ENCODE peak calls at places on chromosomes 13 and 19, in seven cellular contexts. L is fibroblast of lung, S is neural progenitor cell, O is K562, Q is endothelial cell of umbilical vein, J is adipocyte, V is endodermal cell. N is an unnamed sample.
A peak's percentile ranks its signal among the peaks of the same experiment; 100 is the strongest.

GRCh38 chr13:62209539-62209938 is 793.9 kb upstream of the PCDH20 start:
- DNase-seq in O (no peak), L (peak; percentile 0), V (no peak), J (no peak), Q (no peak), S (no peak), N (no peak)

GRCh38 chr13:76917096-76917495 is 30.9 kb upstream of the KCTD12 start:
- DNase-seq in O (peak; percentile 11), V (no peak), S (no peak), Q (no peak), L (peak; percentile 18), J (peak; percentile 38), N (no peak)

GRCh38 chr13:41597348-41598041 is 140.1 kb downstream of the RGCC start:
- DNase-seq in O (no peak), L (peak; percentile 37), S (no peak), Q (no peak), J (no peak), V (no peak), N (no peak)

GRCh38 chr13:37443538-37443937 is 155.0 kb downstream of the POSTN start:
- DNase-seq in S (no peak), O (no peak), V (no peak), J (peak; percentile 63), L (peak; percentile 75), Q (no peak), N (no peak)

GRCh38 chr19:14758816-14759215 is 19.5 kb downstream of the ADGRE2 start:
- DNase-seq in V (peak; percentile 71), J (no peak), L (no peak), O (no peak), Q (no peak), S (peak; percentile 16), N (peak; percentile 17)

GRCh38 chr19:4229179-4229931 is at the start of gene EBI3:
- DNase-seq in Q (peak; percentile 23), V (peak; percentile 76), O (peak; percentile 71), S (no peak), L (peak; percentile 38), J (peak; percentile 57), N (no peak)

GRCh38 chr13:54705738-54706137 is 1677.1 kb downstream of the OLFM4 start:
- DNase-seq in J (no peak), O (no peak), V (peak; percentile 62), L (no peak), S (peak; percentile 43), Q (no peak), N (no peak)

GRCh38 chr19:16457954-16458331 is 13.8 kb downstream of the EPS15L1 start:
- DNase-seq in O (no peak), Q (no peak), L (no peak), J (no peak), V (no peak), S (no peak), N (no peak)

GRCh38 chr13:40129467-40129866 is 474.0 kb downstream of the COG6 start:
- DNase-seq in J (no peak), V (no peak), O (peak; percentile 3), S (no peak), L (no peak), Q (no peak), N (no peak)

GRCh38 chr19:1360818-1361461 is 22.8 kb upstream of the NDUFS7 start:
- DNase-seq in L (peak; percentile 77), Q (peak; percentile 24), J (peak; percentile 78), O (no peak), V (peak; percentile 55), S (peak; percentile 75), N (peak; percentile 92)

GRCh38 chr19:19409235-19410030 is 4.0 kb downstream of the GATAD2A start:
- DNase-seq in J (no peak), O (no peak), V (no peak), S (peak; percentile 19), Q (no peak), L (no peak), N (no peak)

DNA sequence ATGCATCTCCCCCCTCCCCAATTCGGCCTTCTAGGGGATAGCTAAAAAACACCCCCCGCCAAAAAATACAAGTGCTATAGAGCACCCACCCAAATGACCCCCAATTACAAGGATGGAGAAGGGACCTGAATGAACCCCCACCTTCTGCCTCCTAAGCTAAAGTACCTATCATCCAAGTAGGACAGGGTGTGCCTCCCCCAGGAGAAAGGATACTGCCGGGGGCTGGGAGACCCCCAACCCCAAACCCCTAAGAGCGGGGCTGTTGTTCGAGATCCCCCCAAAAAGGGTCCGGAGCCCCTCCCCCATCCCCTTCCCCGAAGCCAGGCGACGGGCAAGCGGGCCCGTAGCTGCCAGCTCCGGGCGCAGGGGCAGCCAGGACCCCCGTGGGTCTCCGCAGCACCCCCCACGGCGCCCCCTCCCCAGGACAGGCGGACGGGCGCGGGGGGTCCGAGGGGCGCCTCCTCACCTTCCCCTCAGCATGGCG is 1.9 kb downstream of the ZC3H4 start:
- DNase-seq in L (no peak), Q (no peak), S (no peak), O (no peak), J (no peak), V (no peak), N (no peak)
- H3K9ac ChIP-seq in L (peak overlapping the region; percentile 98), Q (peak overlapping the region; percentile 99), S (peak overlapping the region; percentile 99), O (peak overlapping the region; percentile 98), J (peak overlapping the region; percentile 100), V (peak overlapping the region; percentile 98), N (peak overlapping the region; percentile 88)

GRCh38 chr13:52130641-52131040 is 1.8 kb upstream of the NEK5 start:
- DNase-seq in O (no peak), S (no peak), Q (no peak), V (no peak), L (no peak), J (peak; percentile 6), N (no peak)

GRCh38 chr13:52127783-52128702 is 830 bp downstream of the NEK5 start:
- DNase-seq in L (peak; percentile 67), S (peak; percentile 78), J (peak; percentile 83), V (peak; percentile 88), O (peak; percentile 78), Q (peak; percentile 79), N (no peak)

GRCh38 chr13:52127378-52127777 is 1.5 kb downstream of the NEK5 start:
- DNase-seq in Q (no peak), O (no peak), J (no peak), S (no peak), L (no peak), V (no peak), N (no peak)

GRCh38 chr13:52125547-52125946 is 3.3 kb downstream of the NEK5 start:
- DNase-seq in J (no peak), S (no peak), Q (no peak), O (peak; percentile 37), V (no peak), L (no peak), N (no peak)

DNA sequence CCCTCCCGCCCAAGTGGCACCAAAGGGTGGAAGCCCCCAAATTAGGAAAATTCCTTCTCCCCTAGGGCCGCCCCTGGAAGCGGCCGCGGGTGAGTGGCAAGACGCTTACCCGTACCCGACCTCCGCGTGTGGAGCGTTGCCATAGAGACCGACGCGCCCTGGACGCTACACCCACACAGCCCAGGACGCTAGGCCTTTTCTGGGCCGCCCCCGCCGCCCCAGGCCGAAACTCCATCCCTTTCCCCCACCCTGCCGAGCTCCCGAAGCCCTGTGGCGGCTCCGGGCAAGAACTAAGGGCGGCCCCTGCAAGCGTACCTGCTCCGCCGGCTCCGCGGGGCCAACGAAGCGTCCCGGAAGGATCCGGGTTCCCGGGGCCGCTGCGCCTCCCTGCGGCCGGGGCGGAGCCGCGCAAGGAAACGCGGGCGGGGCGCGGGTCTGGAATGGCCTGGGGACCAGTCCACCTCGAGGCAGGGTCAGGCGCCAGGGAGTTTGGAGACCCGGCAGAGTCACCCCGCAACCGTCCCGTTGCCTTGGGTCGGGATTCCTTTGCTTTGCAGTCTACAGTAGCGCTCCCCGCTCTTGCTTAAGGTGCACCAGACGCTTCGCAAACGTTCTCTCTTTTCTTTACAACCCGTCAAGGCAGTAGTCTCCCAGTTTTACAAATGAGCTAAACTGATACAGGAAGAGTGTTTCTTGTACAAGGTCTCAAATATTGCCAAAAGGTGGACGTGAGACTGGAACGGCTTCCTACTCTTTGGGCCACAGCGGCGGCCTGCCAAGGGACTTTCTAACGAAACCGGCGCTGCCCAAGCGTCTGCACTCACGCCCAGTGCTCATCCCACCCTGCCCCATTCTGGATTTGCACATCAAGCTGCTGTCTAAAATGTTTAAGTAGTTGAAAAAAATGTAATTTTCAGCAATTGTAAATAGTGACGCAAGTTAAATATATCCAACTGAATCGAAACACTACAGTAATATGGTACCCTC is at the start of gene NEK5:
- DNase-seq in J (peak; percentile 89), S (peak; percentile 92), Q (peak; percentile 69), V (peak; percentile 95), L (peak; percentile 46), O (peak; percentile 75), N (peak; percentile 85)
- H3K9ac ChIP-seq in J (peak within 1 kb of the TSS; percentile 70), S (no peak within 1 kb of the TSS), Q (no peak within 1 kb of the TSS), V (no peak within 1 kb of the TSS), L (no peak within 1 kb of the TSS), O (peak within 1 kb of the TSS; percentile 83), N (peak within 1 kb of the TSS; percentile 57)

GRCh38 chr13:28553971-28554370 is 59.0 kb upstream of the FLT1 start:
- DNase-seq in V (no peak), L (no peak), S (no peak), Q (no peak), O (no peak), J (no peak), N (no peak)
- H3K9ac ChIP-seq in V (no peak overlapping the region), L (no peak overlapping the region), S (no peak overlapping the region), Q (no peak overlapping the region), O (no peak overlapping the region), J (no peak overlapping the region), N (no peak overlapping the region)

GRCh38 chr13:71864981-71865857 is 1.8 kb downstream of the DACH1 start:
- DNase-seq in J (peak; percentile 11), V (peak; percentile 77), Q (peak; percentile 37), S (peak; percentile 68), O (no peak), L (peak; percentile 51), N (peak; percentile 83)

GRCh38 chr13:71869274-71869673 is 2.3 kb upstream of the DACH1 start:
- DNase-seq in Q (no peak), O (no peak), L (no peak), V (no peak), S (peak; percentile 18), J (no peak), N (no peak)

GRCh38 chr13:71865858-71866172 is 1.2 kb downstream of the DACH1 start:
- DNase-seq in J (no peak), Q (no peak), V (no peak), O (no peak), S (peak; percentile 35), L (peak; percentile 23), N (no peak)

GRCh38 chr13:71866173-71867091 is 572 bp downstream of the DACH1 start:
- DNase-seq in S (peak; percentile 71), J (peak; percentile 24), V (peak; percentile 76), Q (peak; percentile 51), L (peak; percentile 14), O (no peak), N (peak; percentile 73)

DNA sequence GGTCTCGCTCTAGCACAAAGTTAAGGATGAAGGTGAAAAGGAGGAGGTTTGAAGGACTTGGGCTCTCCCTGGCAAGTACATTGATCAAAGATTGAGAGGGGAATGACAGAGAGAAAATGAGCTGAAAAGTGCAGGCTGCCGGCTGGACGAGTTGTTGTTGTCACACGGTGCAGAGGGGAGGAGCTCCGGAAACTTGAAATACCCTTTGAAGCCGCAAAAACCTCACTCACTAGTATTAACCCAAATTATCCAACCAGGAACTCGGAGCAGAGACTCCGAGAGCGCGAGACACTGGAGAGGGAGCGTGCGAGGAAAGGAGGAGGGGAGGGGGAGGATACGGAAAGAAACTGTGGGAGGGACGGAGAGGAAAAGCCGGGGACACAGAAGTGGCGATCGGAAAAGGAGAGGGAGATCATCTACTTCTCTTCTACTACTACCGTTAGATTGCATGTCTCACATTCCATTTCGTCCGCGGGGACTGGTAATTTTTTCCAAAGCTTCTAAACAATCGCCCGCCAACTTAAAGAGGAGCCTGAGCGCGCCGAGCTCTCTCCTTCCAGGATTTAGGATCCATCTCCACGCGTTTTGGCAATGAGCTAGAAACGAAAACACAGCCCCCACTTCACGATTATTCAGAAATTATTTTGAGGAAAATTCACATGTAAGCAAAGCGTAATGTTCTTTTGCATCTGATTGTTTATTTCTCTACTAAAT is at the start of gene DACH1:
- DNase-seq in V (peak; percentile 80), J (peak; percentile 53), S (peak; percentile 86), L (peak; percentile 83), Q (peak; percentile 93), O (peak; percentile 56), N (peak; percentile 89)
- H3K9ac ChIP-seq in V (peak within 1 kb of the TSS; percentile 27), J (no peak within 1 kb of the TSS), S (no peak within 1 kb of the TSS), L (no peak within 1 kb of the TSS), Q (peak within 1 kb of the TSS; percentile 76), O (no peak within 1 kb of the TSS), N (peak within 1 kb of the TSS; percentile 68)

N was measured in kidney.